ENCODE peak calls at places on chromosomes 11 and 22, in nine cellular contexts. V, Z, G, T, H, F, A, M and D are unnamed samples. For H3K4me1, the result is how much of the 10 kb centered on the place peaks cover.

GRCh38 chr11:59611570-59612565 is 3.7 kb downstream of the OSBP start:
- DNase-seq in V (no peak), Z (no peak), G (no peak), T (no peak), H (no peak), F (peak), A (no peak), M (no peak), D (no peak)

GRCh38 chr22:46737976-46738641 is at the start of gene CERK:
- DNase-seq in V (peak), Z (peak), G (peak), T (peak), H (peak), F (peak), A (peak), M (no peak), D (peak)

GRCh38 chr11:74397531-74398243 is 546 bp downstream of the PGM2L1 start:
- DNase-seq in V (peak), Z (peak), G (no peak), T (peak), H (peak), F (peak), A (peak), M (peak), D (peak)

GRCh38 chr11:2700415-2701211 is 819 bp upstream of the KCNQ1OT1 start:
- DNase-seq in V (peak), Z (peak), G (no peak), T (peak), H (no peak), F (peak), A (no peak), M (no peak), D (peak)

GRCh38 chr11:70544774-70545625 is 146.7 kb downstream of the CTTN start:
- DNase-seq in V (peak), Z (no peak), G (no peak), T (no peak), H (no peak), F (no peak), A (no peak), M (no peak), D (no peak)

GRCh38 chr22:44032126-44032730 is 8.1 kb downstream of the PARVB start:
- DNase-seq in V (no peak), Z (no peak), G (no peak), T (no peak), H (no peak), F (no peak), A (no peak), M (no peak), D (no peak)

GRCh38 chr11:70233511-70233919 is 30.4 kb downstream of the FADD start:
- DNase-seq in V (no peak), Z (no peak), G (no peak), T (no peak), H (no peak), F (peak), A (no peak), M (peak), D (no peak)

GRCh38 chr11:72030428-72031045 is 31.8 kb downstream of the IL18BP start:
- DNase-seq in V (no peak), Z (no peak), G (no peak), T (no peak), H (no peak), F (no peak), A (no peak), M (no peak), D (no peak)

GRCh38 chr11:6855971-6856542 is 6.8 kb upstream of the OR10A2 start:
- DNase-seq in V (no peak), Z (no peak), G (no peak), T (no peak), H (no peak), F (no peak), A (no peak), M (peak), D (peak)

GRCh38 chr22:22060200-22061084 is 77.9 kb upstream of the TOP3B start:
- DNase-seq in V (peak), Z (peak), G (no peak), T (peak), H (peak), F (no peak), A (no peak), M (peak), D (peak)

GRCh38 chr11:95829580-95830259 is 39.4 kb downstream of the CEP57 start:
- DNase-seq in V (no peak), Z (no peak), G (no peak), T (no peak), H (no peak), F (no peak), A (no peak), M (peak), D (no peak)

GRCh38 chr11:116499396-116500001 is 273.3 kb downstream of the BUD13 start:
- DNase-seq in V (peak), Z (peak), G (no peak), T (peak), H (no peak), F (peak), A (no peak), M (peak), D (peak)

DNA sequence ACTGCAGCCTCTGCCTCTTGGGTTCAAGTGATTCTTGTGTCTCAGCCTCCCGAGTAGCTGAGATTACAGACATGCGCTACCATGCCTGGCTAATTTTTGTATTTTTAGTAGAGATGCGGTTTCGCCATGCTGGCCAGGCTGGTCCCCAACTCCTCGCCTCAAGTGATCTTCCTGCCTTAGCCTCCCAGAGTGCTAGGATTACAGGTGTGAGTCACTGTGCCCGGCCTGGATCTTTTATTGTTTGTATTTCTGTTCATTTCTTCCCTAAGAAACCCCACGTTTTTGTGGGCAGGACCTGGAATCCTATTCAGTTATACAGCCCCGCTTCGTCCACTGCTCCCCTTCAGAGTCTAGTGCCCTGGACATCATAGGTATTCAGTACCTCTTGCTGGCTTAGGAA is 28.7 kb downstream of the ZBTB16 start:
- DNase-seq in V (no peak), Z (no peak), G (no peak), T (peak), H (no peak), F (no peak), A (no peak), M (no peak), D (no peak)
- H3K27ac ChIP-seq in V (no peak), Z (peak), G (no peak), T (peak), H (no peak), F (peak), A (no peak), M (no peak), D (no peak)

DNA sequence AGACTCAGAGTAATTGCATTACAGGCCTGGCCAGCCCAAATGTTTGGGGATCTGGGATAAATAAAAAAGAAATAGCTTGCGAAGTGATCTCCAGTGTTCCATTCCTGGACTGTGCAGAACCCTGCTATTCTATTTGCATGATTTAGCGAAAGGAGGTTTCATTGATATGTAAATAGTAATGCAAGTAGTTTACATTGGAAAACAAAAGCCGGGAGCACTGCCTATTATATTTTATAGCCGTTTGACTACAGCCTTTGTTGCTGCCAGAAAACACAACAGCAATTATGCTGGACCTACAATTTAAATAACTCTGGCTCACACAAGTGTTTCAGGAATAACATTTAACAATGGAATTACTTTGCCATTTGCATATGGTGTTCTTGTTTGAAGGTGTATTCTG is 315.2 kb downstream of the BRD1 start:
- DNase-seq in V (no peak), Z (no peak), G (no peak), T (no peak), H (no peak), F (no peak), A (no peak), M (no peak), D (no peak)
- H3K4me1 ChIP-seq in V (under half), Z (under half), G (under half), T (under half), H (under half), F (under half), A (under half), M (under half), D (under half)

GRCh38 chr11:47342854-47343253 is 9.6 kb downstream of the MYBPC3 start:
- DNase-seq in V (no peak), Z (no peak), G (no peak), T (no peak), H (no peak), F (no peak), A (no peak), M (no peak), D (no peak)
- H3K27ac ChIP-seq in V (no peak), Z (no peak), G (no peak), T (no peak), H (no peak), F (no peak), A (no peak), M (no peak), D (peak)

DNA sequence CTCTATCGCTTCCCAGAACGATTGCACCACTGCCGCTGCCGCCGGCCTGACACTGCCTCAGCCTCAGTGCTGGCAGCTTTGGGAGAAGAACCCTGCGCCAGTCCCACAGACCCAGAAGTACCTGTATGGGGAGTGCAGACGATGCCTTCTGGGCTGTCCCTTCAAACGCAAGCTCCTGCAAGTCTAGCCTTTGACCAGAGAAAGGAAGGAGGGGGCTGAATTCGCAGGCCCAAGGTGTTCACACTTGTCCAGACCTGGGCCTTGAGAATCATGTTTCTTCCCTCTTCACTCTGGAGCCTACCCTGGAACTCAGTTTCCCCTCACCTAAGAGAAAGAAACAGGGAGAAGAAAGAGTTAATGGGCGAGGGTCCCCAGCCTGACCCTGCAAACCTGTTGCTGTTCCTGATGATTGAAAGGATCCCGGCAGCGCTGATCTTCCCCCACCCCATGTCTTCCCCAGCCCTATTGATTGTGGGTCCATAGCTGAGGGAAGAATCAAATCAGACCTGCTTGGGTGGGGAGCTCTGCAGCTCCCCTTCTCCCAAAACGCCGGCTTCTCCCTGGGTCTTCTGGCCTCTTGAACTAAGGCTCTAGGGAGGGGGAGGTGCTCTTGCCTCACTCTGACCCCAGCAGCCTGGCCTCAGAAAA is 786 bp upstream of the MCAM start:
- DNase-seq in V (no peak), Z (no peak), G (no peak), T (no peak), H (no peak), F (no peak), A (no peak), M (peak), D (no peak)
- H3K4me1 ChIP-seq in V (under half), Z (under half), G (under half), T (under half), H (half or more), F (half or more), A (under half), M (half or more), D (half or more)

DNA sequence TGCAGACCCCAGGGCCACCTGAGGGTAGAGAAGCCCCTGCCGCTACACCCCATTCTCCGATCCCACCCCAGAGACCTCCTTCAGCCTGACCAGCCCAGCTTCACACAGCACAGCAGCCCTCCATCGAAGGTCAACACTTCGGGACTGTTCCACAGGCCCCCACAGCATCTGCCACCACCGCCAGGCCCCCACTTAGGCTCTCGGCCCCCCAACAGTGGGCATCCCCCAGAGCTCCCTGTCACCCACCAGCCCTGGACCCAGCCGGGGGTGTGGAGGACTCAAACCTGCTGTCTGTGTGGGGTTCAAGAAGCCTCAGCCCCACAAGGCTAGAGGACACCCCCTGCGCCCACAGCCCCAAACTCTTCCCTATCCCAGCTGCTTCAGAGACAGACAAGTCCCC is 6.2 kb downstream of the SBF1 start:
- DNase-seq in V (no peak), Z (no peak), G (no peak), T (no peak), H (no peak), F (no peak), A (no peak), M (no peak), D (no peak)
- H3K27ac ChIP-seq in V (no peak), Z (no peak), G (peak), T (no peak), H (peak), F (peak), A (peak), M (no peak), D (no peak)

DNA sequence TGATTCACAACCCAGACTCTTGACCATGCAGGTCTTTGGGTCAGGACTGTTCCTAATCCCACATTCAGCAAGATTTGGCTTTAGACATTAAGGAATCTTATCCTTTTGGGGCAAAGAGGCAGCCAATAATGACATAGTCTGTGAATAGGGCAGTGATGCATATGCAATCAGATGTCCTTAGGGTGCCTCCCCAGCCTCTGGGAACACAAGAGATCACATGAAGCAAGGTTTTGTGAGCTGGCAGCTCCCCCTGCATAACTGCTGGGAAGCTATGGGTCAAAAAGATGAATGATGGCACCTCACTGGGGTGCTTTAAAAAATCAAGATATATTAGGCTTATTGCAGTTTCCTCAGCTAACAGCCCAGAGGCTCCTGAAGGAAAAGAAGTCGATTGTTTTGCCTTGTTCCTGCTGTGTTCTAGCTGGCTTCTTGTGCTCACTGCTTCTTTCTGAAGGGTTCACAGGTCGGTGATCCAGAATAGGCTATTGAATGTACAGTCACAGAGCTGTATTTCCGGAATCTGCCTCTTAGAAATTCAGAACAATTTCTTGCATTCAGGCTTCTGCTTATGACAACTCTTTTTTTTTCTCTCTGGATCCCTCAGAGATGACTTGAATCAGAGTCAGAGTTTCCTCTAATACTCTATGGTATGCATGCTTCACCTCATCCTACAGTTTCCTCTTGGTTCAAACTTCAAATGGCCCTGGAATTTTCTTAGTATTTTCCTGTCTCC is 31.7 kb downstream of the INSC start:
- DNase-seq in V (no peak), Z (no peak), G (no peak), T (peak), H (no peak), F (no peak), A (no peak), M (peak), D (no peak)
- H3K4me1 ChIP-seq in V (under half), Z (under half), G (under half), T (under half), H (under half), F (under half), A (under half), M (under half), D (under half)

GRCh38 chr11:9688716-9689511 is 25.0 kb downstream of the SWAP70 start:
- DNase-seq in V (no peak), Z (no peak), G (no peak), T (peak), H (no peak), F (no peak), A (peak), M (peak), D (peak)

GRCh38 chr11:9692696-9693095 is 28.8 kb downstream of the SWAP70 start:
- DNase-seq in V (no peak), Z (no peak), G (no peak), T (no peak), H (no peak), F (no peak), A (no peak), M (no peak), D (no peak)

GRCh38 chr11:9689721-9690120 is 25.8 kb downstream of the SWAP70 start:
- DNase-seq in V (no peak), Z (no peak), G (no peak), T (peak), H (no peak), F (no peak), A (no peak), M (no peak), D (no peak)

GRCh38 chr11:9693801-9694553 is 30.1 kb downstream of the SWAP70 start:
- DNase-seq in V (no peak), Z (no peak), G (no peak), T (no peak), H (no peak), F (no peak), A (no peak), M (peak), D (no peak)

DNA sequence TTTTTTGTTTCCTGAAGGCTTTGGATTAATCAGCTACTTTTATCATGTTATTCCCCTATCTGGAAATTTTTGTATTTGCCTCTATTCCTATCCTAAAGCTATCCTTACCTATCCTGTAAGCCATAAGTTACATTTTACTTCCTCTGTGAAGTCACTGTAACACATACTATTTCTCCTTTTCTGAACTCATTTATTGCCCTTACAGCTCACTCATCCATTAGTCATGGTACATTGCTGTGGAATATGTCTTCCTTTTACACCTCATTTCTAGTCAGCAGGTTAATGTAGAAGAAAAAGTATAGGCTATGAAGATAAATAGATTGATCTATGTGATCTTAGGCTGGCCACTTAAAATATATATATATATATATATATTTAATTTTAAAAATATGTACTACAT is 28.0 kb downstream of the SWAP70 start:
- DNase-seq in V (no peak), Z (no peak), G (no peak), T (no peak), H (no peak), F (no peak), A (no peak), M (peak), D (no peak)
- H3K27ac ChIP-seq in V (no peak), Z (no peak), G (no peak), T (peak), H (no peak), F (peak), A (no peak), M (peak), D (no peak)

DNA sequence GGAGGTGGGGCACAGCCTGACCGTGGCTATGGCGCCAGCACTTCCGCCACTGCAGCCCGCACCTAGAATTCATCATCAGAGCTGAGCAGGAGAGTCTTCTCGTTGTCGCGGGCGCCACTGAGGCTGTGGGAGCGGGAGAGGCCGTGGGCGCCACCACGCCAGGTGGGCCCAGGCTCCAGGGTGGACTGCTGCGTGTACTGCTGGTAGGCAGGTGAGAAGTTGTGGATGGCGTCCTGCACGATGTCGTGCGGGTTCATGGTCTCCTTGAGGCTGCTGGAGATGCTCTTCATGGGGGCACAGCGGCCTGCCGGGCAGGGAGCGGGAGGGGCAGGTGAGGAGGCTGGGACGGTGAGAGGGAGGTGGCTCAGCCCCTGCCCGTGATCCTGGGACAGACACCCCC is 19.6 kb downstream of the MAFF start:
- DNase-seq in V (no peak), Z (no peak), G (no peak), T (no peak), H (no peak), F (no peak), A (no peak), M (no peak), D (no peak)
- H3K4me1 ChIP-seq in V (under half), Z (under half), G (under half), T (under half), H (under half), F (half or more), A (under half), M (half or more), D (under half)